ENCODE peak calls at places on chromosomes 1 and 21, in nine cellular contexts. I is fibroblast of lung, W is A549, L is kidney, P is Caco-2, T is left lung, E is breast epithelium, R is body of pancreas, B is aorta. O is an unnamed sample.

GRCh38 chr1:172955161-172955821 is 95.5 kb downstream of the TNFSF18 start:
- DNase-seq in T (no peak), I (peak; percentile 69), P (no peak), R (no peak), L (no peak), W (no peak), E (no peak), B (no peak), O (no peak)

GRCh38 chr1:26164036-26164927 is 4.5 kb downstream of the C1orf232 start:
- DNase-seq in R (peak; percentile 48), W (peak; percentile 25), P (no peak), L (no peak), T (peak; percentile 91), I (no peak), B (peak; percentile 85), E (no peak), O (peak; percentile 28)

GRCh38 chr1:51071291-51071690 is 30.7 kb upstream of the C1orf185 start:
- DNase-seq in L (no peak), T (no peak), R (no peak), P (no peak), W (no peak), B (no peak), E (no peak), I (no peak), O (no peak)

GRCh38 chr1:185213086-185213485 is 56.1 kb downstream of the SWT1 start:
- DNase-seq in P (no peak), R (no peak), B (no peak), T (no peak), E (no peak), I (peak; percentile 4), L (no peak), W (no peak), O (no peak)

GRCh38 chr1:247088967-247089366 is 10.4 kb upstream of the ZNF670 start:
- DNase-seq in W (no peak), T (no peak), L (no peak), I (no peak), E (no peak), B (no peak), R (no peak), P (no peak), O (no peak)

GRCh38 chr1:213385806-213386324 is 334.8 kb downstream of the RPS6KC1 start:
- DNase-seq in L (no peak), W (no peak), T (no peak), R (no peak), P (no peak), I (no peak), B (no peak), E (no peak), O (no peak)

GRCh38 chr1:31529999-31530705 is 46.2 kb upstream of the TINAGL1 start:
- DNase-seq in E (no peak), R (no peak), P (no peak), T (no peak), I (no peak), L (no peak), W (no peak), B (no peak), O (no peak)

GRCh38 chr21:37737497-37737896 is 178.8 kb downstream of the KCNJ6 start:
- DNase-seq in W (no peak), E (no peak), P (no peak), B (no peak), I (no peak), T (no peak), L (no peak), R (no peak), O (no peak)

GRCh38 chr1:58862728-58863385 is 79.0 kb upstream of the JUN start:
- DNase-seq in W (no peak), P (no peak), R (no peak), B (no peak), I (no peak), E (no peak), L (no peak), T (no peak), O (no peak)

GRCh38 chr1:156451486-156452184 is 48.9 kb downstream of the MEF2D start:
- DNase-seq in E (no peak), P (no peak), B (no peak), L (no peak), I (no peak), W (peak; percentile 33), R (no peak), T (no peak), O (no peak)

GRCh38 chr1:156456625-156457465 is 43.7 kb downstream of the MEF2D start:
- DNase-seq in W (peak; percentile 99), B (peak; percentile 99), T (peak; percentile 99), R (peak; percentile 100), E (peak; percentile 99), I (peak; percentile 99), P (peak; percentile 98), L (peak; percentile 99), O (peak; percentile 98)

GRCh38 chr1:156452863-156453262 is 47.7 kb downstream of the MEF2D start:
- DNase-seq in E (no peak), B (no peak), R (no peak), W (no peak), T (no peak), L (no peak), I (no peak), P (no peak), O (no peak)

GRCh38 chr1:156458181-156458503 is 42.4 kb downstream of the MEF2D start:
- DNase-seq in I (peak; percentile 57), P (no peak), W (peak; percentile 58), E (no peak), T (no peak), L (no peak), B (peak; percentile 64), R (no peak), O (no peak)

GRCh38 chr1:156455362-156455761 is 45.2 kb downstream of the MEF2D start:
- DNase-seq in P (no peak), E (no peak), T (no peak), W (no peak), I (no peak), L (no peak), B (no peak), R (no peak), O (no peak)
- H3K4me3 ChIP-seq in P (no peak overlapping the region), E (no peak overlapping the region), T (no peak overlapping the region), W (no peak overlapping the region), I (no peak overlapping the region), L (no peak overlapping the region), B (no peak overlapping the region), R (no peak overlapping the region), O (no peak overlapping the region)

DNA sequence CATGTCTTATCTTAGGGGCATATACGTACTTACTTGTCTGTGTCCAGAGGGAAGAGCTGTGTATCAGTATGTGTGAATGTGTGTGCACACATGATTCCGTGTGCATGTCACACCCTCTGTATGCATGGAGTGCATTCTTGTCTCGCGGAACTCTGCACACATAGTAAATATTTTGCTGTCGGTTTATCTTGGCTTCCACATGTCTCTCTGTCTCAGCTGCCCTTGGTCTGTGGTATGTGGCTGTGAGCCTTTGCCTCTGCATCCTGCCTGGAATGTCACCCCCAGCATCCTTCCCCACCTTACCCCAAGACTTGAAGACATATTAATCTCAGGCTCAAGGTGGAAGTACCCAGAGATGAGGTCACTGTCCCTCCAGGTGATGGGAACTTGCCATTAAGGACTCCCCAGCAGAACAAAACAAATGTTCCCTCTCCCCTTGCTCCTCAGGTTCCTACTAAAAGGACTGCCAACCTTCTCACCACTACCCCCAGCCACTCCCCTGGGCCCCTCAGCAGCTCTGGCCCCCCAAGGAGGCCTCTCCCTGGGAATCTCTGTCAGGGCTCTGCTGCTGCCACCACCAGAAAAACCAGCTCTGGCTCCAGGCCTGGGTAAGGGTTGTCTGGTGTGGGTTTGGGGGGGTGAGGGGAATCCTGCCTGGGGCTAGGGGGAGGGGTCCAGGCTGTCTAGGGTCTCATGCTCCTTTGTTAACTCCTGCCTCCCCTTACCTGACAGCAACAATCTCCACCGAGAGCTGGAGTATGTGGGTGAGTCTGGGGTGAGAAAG is 5.0 kb downstream of the NECTIN4 start:
- DNase-seq in E (no peak), I (peak; percentile 19), W (no peak), T (no peak), B (no peak), L (no peak), P (no peak), R (no peak), O (no peak)
- H3K4me1 ChIP-seq in E (peaks cover 15% of the 10 kb centered on the region), I (peaks cover 21% of the 10 kb centered on the region), W (peaks cover 66% of the 10 kb centered on the region), T (peaks cover 44% of the 10 kb centered on the region), B (no peaks in the 10 kb centered on the region), L (peaks cover 7% of the 10 kb centered on the region), P (peaks cover 45% of the 10 kb centered on the region), R (peaks cover 68% of the 10 kb centered on the region), O (peaks cover 8% of the 10 kb centered on the region)

GRCh38 chr21:17432732-17433057 is 80.1 kb upstream of the CXADR start:
- DNase-seq in L (no peak), R (no peak), T (no peak), E (no peak), I (no peak), B (no peak), W (no peak), P (no peak), O (no peak)
- H3K9me3 ChIP-seq in L (no peaks in the 10 kb centered on the region), R (no peaks in the 10 kb centered on the region), T (no peaks in the 10 kb centered on the region), E (no peaks in the 10 kb centered on the region), I (no peaks in the 10 kb centered on the region), B (no peaks in the 10 kb centered on the region), W (no peaks in the 10 kb centered on the region), P (no peaks in the 10 kb centered on the region), O (no peaks in the 10 kb centered on the region)

GRCh38 chr1:39194398-39195051 is 10.0 kb upstream of the MACF1 start:
- DNase-seq in L (no peak), T (no peak), I (no peak), R (no peak), P (no peak), W (no peak), E (no peak), B (no peak), O (no peak)
- H3K4me3 ChIP-seq in L (no peak overlapping the region), T (no peak overlapping the region), I (no peak overlapping the region), R (no peak overlapping the region), P (no peak overlapping the region), W (no peak overlapping the region), E (no peak overlapping the region), B (no peak overlapping the region), O (no peak overlapping the region)

DNA sequence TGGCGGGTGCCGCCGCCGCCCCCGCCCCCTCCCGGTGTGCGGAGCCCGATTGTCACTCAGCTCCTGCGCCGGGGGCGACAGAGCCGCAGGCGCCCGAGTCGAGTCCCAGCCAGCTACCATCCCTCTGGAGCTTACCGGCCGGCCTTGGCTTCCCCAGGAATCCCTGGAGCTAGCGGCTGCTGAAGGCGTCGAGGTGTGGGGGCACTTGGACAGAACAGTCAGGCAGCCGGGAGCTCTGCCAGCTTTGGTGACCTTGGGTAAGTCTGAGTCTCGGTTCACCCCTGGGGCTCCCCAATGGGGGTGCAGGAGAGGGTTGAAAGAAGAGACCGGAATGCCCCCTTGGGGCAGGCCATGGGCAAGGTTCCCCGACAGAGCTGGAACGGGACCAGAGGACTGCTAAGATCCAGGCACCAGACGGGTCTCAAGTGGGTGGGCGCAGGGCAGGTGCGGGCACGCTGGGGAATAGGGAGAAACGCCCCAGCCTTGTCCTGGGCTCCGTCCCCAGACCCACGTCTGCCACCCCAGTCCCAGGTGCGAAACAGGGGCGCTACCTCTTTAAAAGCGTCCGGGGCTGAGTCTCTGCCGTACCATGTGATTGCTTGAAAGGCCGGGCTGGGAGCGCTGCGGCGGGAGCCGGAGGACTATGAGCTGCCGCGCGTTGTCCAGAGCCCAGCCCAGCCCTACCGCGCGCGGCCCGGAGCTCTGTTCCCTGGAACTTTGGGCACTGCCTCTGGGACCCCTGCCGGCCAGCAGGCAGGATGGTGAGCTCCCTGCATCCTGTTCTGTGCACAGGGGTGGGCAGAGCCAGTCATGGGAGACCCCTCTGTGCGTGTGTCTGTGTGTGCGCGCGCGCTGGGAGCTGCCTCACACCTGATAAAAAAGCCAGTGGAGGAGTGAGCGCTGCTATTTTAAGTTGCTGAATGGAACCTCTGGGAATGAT is at the start of gene ADORA1:
- DNase-seq in I (peak; percentile 31), E (peak; percentile 51), W (peak; percentile 43), R (peak; percentile 83), T (peak; percentile 86), P (peak; percentile 66), B (peak; percentile 88), L (peak; percentile 88), O (peak; percentile 22)
- H3K4me1 ChIP-seq in I (peaks cover 4% of the 10 kb centered on the region), E (peaks cover 13% of the 10 kb centered on the region), W (peaks cover 23% of the 10 kb centered on the region), R (peaks cover 63% of the 10 kb centered on the region), T (peaks cover 44% of the 10 kb centered on the region), P (peaks cover 16% of the 10 kb centered on the region), B (no peaks in the 10 kb centered on the region), L (peaks cover 26% of the 10 kb centered on the region), O (peaks cover 3% of the 10 kb centered on the region)

GRCh38 chr1:11350265-11350664 is 77.3 kb downstream of the UBIAD1 start:
- DNase-seq in E (no peak), W (no peak), I (no peak), P (no peak), B (no peak), R (no peak), L (no peak), T (no peak), O (no peak)
- H3K9me3 ChIP-seq in E (no peaks in the 10 kb centered on the region), W (peaks cover 2% of the 10 kb centered on the region), I (no peaks in the 10 kb centered on the region), P (no peaks in the 10 kb centered on the region), B (no peaks in the 10 kb centered on the region), R (no peaks in the 10 kb centered on the region), L (no peaks in the 10 kb centered on the region), T (no peaks in the 10 kb centered on the region), O (no peaks in the 10 kb centered on the region)

O was measured in HAP-1.